ENCODE peak calls at places on chromosomes 6 and 20, in four cellular contexts. P is HepG2, D is K562, B is H1. Z is an unnamed sample.
A peak's percentile ranks its signal among the peaks of the same experiment; 100 is the strongest.

GRCh38 chr6:11028959-11029358 is 15.1 kb downstream of the ELOVL2 start:
- DNase-seq in P (no peak), D (no peak), B (no peak), Z (no peak)

GRCh38 chr20:58718121-58718563 is 25.5 kb downstream of the NPEPL1 start:
- DNase-seq in P (no peak), D (no peak), B (no peak), Z (no peak)

GRCh38 chr6:50362706-50363105 is 313.0 kb upstream of the DEFB112 start:
- DNase-seq in P (peak; percentile 12), D (no peak), B (no peak), Z (no peak)

GRCh38 chr20:23641936-23642751 is 4.4 kb upstream of the CST3 start:
- DNase-seq in P (no peak), D (no peak), B (no peak), Z (no peak)

GRCh38 chr6:142162780-142163179 is 15.7 kb downstream of the VTA1 start:
- DNase-seq in P (no peak), D (no peak), B (no peak), Z (no peak)

GRCh38 chr6:132130530-132131298 is 179.5 kb upstream of the CCN2 start:
- DNase-seq in P (no peak), D (no peak), B (no peak), Z (no peak)

GRCh38 chr20:8315639-8316573 is 183.8 kb downstream of the PLCB1 start:
- DNase-seq in P (peak; percentile 20), D (no peak), B (no peak), Z (no peak)

GRCh38 chr20:51802170-51802745 is at the start of gene SALL4:
- DNase-seq in P (no peak), D (no peak), B (peak; percentile 91), Z (no peak)

GRCh38 chr6:47780510-47781356 is 1.1 kb upstream of the OPN5 start:
- DNase-seq in P (peak; percentile 62), D (peak; percentile 16), B (peak; percentile 3), Z (peak; percentile 66)

GRCh38 chr20:53652090-53652858 is 58.6 kb upstream of the ZNF217 start:
- DNase-seq in P (peak; percentile 97), D (no peak), B (no peak), Z (no peak)

GRCh38 chr6:56749632-56750151 is 107.0 kb upstream of the DST start:
- DNase-seq in P (peak; percentile 49), D (no peak), B (no peak), Z (peak; percentile 91)

GRCh38 chr6:90578894-90579549 is 7.8 kb downstream of the MAP3K7 start:
- DNase-seq in P (no peak), D (no peak), B (no peak), Z (no peak)

GRCh38 chr20:11672959-11673358 is 244.7 kb upstream of the BTBD3 start:
- DNase-seq in P (no peak), D (no peak), B (no peak), Z (no peak)

GRCh38 chr6:73364121-73364520 is 1.7 kb downstream of the KHDC3L start:
- DNase-seq in P (no peak), D (no peak), B (no peak), Z (no peak)

GRCh38 chr20:8523684-8524083 is 391.6 kb downstream of the PLCB1 start:
- DNase-seq in P (no peak), D (no peak), B (no peak), Z (no peak)

GRCh38 chr6:148466158-148466557 is 123.5 kb downstream of the SASH1 start:
- DNase-seq in P (no peak), D (no peak), B (no peak), Z (no peak)

GRCh38 chr20:59268827-59269226 is 31.6 kb upstream of the EDN3 start:
- DNase-seq in P (no peak), D (no peak), B (peak; percentile 23), Z (no peak)

GRCh38 chr6:3608159-3608558 is 143.4 kb downstream of the PXDC1 start:
- DNase-seq in P (no peak), D (no peak), B (no peak), Z (no peak)

GRCh38 chr6:5936140-5936539 is 70.6 kb downstream of the NRN1 start:
- DNase-seq in P (no peak), D (no peak), B (no peak), Z (no peak)

GRCh38 chr20:8394308-8394945 is 262.4 kb downstream of the PLCB1 start:
- DNase-seq in P (no peak), D (no peak), B (no peak), Z (no peak)

GRCh38 chr20:44836596-44837120 is 26.3 kb upstream of the RIMS4 start:
- DNase-seq in P (no peak), D (no peak), B (no peak), Z (no peak)

GRCh38 chr6:109867009-109867969 is 110.8 kb upstream of the GPR6 start:
- DNase-seq in P (no peak), D (no peak), B (no peak), Z (no peak)

GRCh38 chr6:93394471-93394870 is 24.9 kb downstream of the EPHA7 start:
- DNase-seq in P (no peak), D (no peak), B (no peak), Z (no peak)

GRCh38 chr6:131761061-131761761 is 46.6 kb upstream of the ENPP1 start:
- DNase-seq in P (no peak), D (no peak), B (no peak), Z (no peak)

GRCh38 chr6:157267109-157267611 is 56.2 kb downstream of the TMEM242 start:
- DNase-seq in P (no peak), D (no peak), B (no peak), Z (no peak)

GRCh38 chr6:36280467-36280866 is 10.6 kb downstream of the PNPLA1 start:
- DNase-seq in P (no peak), D (no peak), B (no peak), Z (no peak)

GRCh38 chr6:84773431-84774173 is 9.2 kb upstream of the TBX18 start:
- DNase-seq in P (no peak), D (no peak), B (no peak), Z (no peak)

GRCh38 chr6:85008311-85009015 is 244.1 kb upstream of the TBX18 start:
- DNase-seq in P (no peak), D (no peak), B (no peak), Z (no peak)

GRCh38 chr20:63858393-63859165 is 2.7 kb upstream of the ABHD16B start:
- DNase-seq in P (peak; percentile 79), D (peak; percentile 56), B (no peak), Z (no peak)
- TF ChIP-seq CEBPB in P (no peak), D (no peak), B (no peak), Z (no peak)

DNA sequence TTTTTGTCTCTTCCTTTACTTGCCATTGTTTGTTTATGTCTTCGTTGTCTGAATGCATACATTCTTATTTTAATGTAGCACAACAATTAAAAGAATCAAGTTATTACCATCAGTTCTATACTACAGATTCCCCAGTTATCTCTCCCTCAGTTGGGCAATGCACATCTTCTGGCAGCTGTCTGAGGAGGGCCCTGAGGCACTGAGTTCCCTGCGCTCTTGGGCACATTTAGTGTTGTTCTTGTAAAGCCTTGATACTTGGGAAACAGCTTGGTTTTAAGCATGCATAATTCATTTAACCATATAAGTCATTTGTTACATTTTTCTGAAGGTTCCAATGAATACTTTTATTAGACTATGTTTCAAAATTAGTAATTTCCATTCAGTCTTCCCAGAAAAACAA is 117.9 kb downstream of the C6orf118 start:
- DNase-seq in P (no peak), D (no peak), B (no peak), Z (no peak)
- TF ChIP-seq FOSL1 in P (no peak), D (no peak), B (no peak), Z (no peak)

GRCh38 chr6:123518441-123519190 is 118.1 kb downstream of the TRDN start:
- DNase-seq in P (no peak), D (no peak), B (no peak), Z (no peak)

GRCh38 chr6:123524781-123525180 is 112.0 kb downstream of the TRDN start:
- DNase-seq in P (no peak), D (no peak), B (no peak), Z (no peak)

GRCh38 chr6:123520208-123520607 is 116.5 kb downstream of the TRDN start:
- DNase-seq in P (no peak), D (no peak), B (no peak), Z (no peak)

GRCh38 chr6:123515715-123516114 is 121.0 kb downstream of the TRDN start:
- DNase-seq in P (no peak), D (no peak), B (no peak), Z (no peak)

DNA sequence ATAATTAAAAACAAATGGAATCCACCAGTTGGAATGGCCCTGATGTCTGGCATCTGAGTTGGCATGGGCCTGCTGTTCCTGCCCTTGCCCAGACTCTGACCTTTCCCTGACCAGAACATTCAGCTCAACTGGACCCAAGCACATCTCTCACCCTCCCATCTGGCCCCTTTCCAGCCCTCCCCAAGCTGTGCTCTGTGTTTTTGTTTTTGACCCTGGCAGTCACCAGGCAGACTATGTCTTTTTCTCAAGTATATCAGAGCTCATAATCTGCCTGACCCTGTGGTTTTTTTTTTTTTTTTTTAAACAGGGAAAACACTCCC is 117.6 kb downstream of the TRDN start:
- DNase-seq in P (no peak), D (no peak), B (no peak), Z (no peak)
- TF ChIP-seq CEBPB in P (no peak), D (no peak), B (no peak), Z (no peak)

GRCh38 chr20:35311409-35311808 is 19.2 kb upstream of the FAM83C start:
- DNase-seq in P (no peak), D (no peak), B (no peak), Z (peak; percentile 81)

GRCh38 chr20:35314460-35315198 is 22.4 kb upstream of the FAM83C start:
- DNase-seq in P (no peak), D (no peak), B (no peak), Z (no peak)

GRCh38 chr20:35315199-35316020 is 23.2 kb upstream of the FAM83C start:
- DNase-seq in P (no peak), D (no peak), B (no peak), Z (no peak)

GRCh38 chr20:35311822-35312221 is 19.6 kb upstream of the FAM83C start:
- DNase-seq in P (no peak), D (no peak), B (no peak), Z (no peak)

GRCh38 chr20:35312348-35312747 is 20.1 kb upstream of the FAM83C start:
- DNase-seq in P (peak; percentile 54), D (no peak), B (no peak), Z (peak; percentile 62)
- TF ChIP-seq FOSL1 in P (no peak), D (no peak), B (no peak), Z (no peak)

Z was measured in HCT116.